ENCODE peak calls at places on chromosomes 2 and 18, in seven cellular contexts. A is kidney; M is ELR; G is EH; Z is non-pigmented ciliary epithelial cell; E is CD4-positive, CD25-positive, alpha-beta regulatory T cell; N is aorta. P is an unnamed sample.

GRCh38 chr2:46034535-46034934 is 262.7 kb upstream of the EPAS1 start:
- DNase-seq in N (peak; percentile 62), Z (no peak), E (no peak), A (peak; percentile 82), M (no peak), G (peak; percentile 35), P (peak; percentile 82)

GRCh38 chr2:23384551-23385349 is at the start of gene KLHL29:
- DNase-seq in N (peak; percentile 90), Z (no peak), M (peak; percentile 80), E (peak; percentile 54), A (peak; percentile 94), G (peak; percentile 79), P (peak; percentile 54)

GRCh38 chr18:76259726-76260125 is 235.3 kb downstream of the ZNF516 start:
- DNase-seq in N (no peak), M (no peak), E (no peak), A (no peak), G (no peak), Z (no peak), P (no peak)

GRCh38 chr18:76495435-76496199 is 575 bp upstream of the ZNF516 start:
- DNase-seq in N (peak; percentile 78), A (no peak), Z (no peak), E (peak; percentile 16), G (peak; percentile 59), M (peak; percentile 77), P (peak; percentile 48)

GRCh38 chr2:127097471-127097765 is 9.5 kb downstream of the BIN1 start:
- DNase-seq in M (no peak), E (no peak), G (no peak), Z (no peak), A (no peak), N (peak; percentile 21), P (no peak)

GRCh38 chr2:20327370-20327769 is 23.3 kb downstream of the PUM2 start:
- DNase-seq in N (no peak), E (no peak), G (no peak), Z (no peak), A (no peak), M (no peak), P (no peak)

GRCh38 chr2:95052804-95053535 is 27.5 kb downstream of the MAL start:
- DNase-seq in M (no peak), Z (no peak), N (no peak), A (no peak), E (no peak), G (no peak), P (no peak)

GRCh38 chr2:192886636-192887035 is 691.9 kb upstream of the TMEFF2 start:
- DNase-seq in N (no peak), Z (no peak), G (no peak), A (no peak), E (no peak), M (peak; percentile 58), P (no peak)

GRCh38 chr2:23583467-23583866 is 198.5 kb downstream of the KLHL29 start:
- DNase-seq in N (no peak), M (no peak), E (no peak), Z (no peak), G (no peak), A (no peak), P (no peak)

GRCh38 chr2:101655941-101656422 is 41.5 kb upstream of the MAP4K4 start:
- DNase-seq in Z (no peak), A (no peak), N (peak; percentile 42), E (no peak), M (peak; percentile 15), G (peak; percentile 10), P (peak; percentile 14)

GRCh38 chr2:223860809-223861738 is 23.7 kb upstream of the AP1S3 start:
- DNase-seq in N (no peak), M (peak; percentile 65), G (peak; percentile 83), A (no peak), Z (peak; percentile 41), E (no peak), P (peak; percentile 89)

GRCh38 chr2:173764094-173764493 is 201.1 kb downstream of the SP3 start:
- DNase-seq in A (no peak), N (no peak), G (no peak), E (no peak), Z (no peak), M (no peak), P (no peak)

GRCh38 chr18:39558658-39559057 is 1993.1 kb upstream of the CELF4 start:
- DNase-seq in G (no peak), M (no peak), A (no peak), Z (peak; percentile 2), N (no peak), E (no peak), P (peak; percentile 21)

GRCh38 chr18:21330122-21330701 is 88.2 kb downstream of the GREB1L start:
- DNase-seq in E (no peak), A (no peak), G (peak; percentile 84), Z (peak; percentile 9), M (peak; percentile 80), N (no peak), P (peak; percentile 97)

GRCh38 chr2:72147303-72147970 is at the start of gene CYP26B1:
- DNase-seq in G (no peak), M (no peak), Z (no peak), A (peak; percentile 79), N (peak; percentile 46), E (no peak), P (peak; percentile 23)

GRCh38 chr18:67301592-67301991 is 214.9 kb downstream of the DSEL start:
- DNase-seq in N (no peak), E (peak; percentile 9), Z (no peak), M (peak; percentile 22), A (no peak), G (peak; percentile 18), P (peak; percentile 58)

GRCh38 chr2:236663671-236664101 is 94.1 kb downstream of the ACKR3 start:
- DNase-seq in N (no peak), A (no peak), G (peak; percentile 84), E (no peak), M (peak; percentile 52), Z (no peak), P (peak; percentile 75)